ENCODE peak calls at places on chromosomes 3 and 15, in seven cellular contexts. One of them, this sample, is unnamed.

GRCh38 chr3:63580151-63580550 is 72.3 kb upstream of the SNTN start:
- DNase-seq in K562: no peak
- DNase-seq in heart right ventricle: no peak
- DNase-seq in breast epithelium: no peak
- DNase-seq in cardiac muscle cell: no peak
- DNase-seq in Caco-2: no peak
- DNase-seq in right atrium auricular region: no peak
- DNase-seq in this sample: no peak

GRCh38 chr3:37725842-37726241 is 135.8 kb upstream of the CTDSPL start:
- DNase-seq in K562: no peak
- DNase-seq in heart right ventricle: no peak
- DNase-seq in breast epithelium: no peak
- DNase-seq in cardiac muscle cell: no peak
- DNase-seq in Caco-2: no peak
- DNase-seq in right atrium auricular region: no peak
- DNase-seq in this sample: no peak

GRCh38 chr3:40317061-40317676 is 7.7 kb downstream of the EIF1B start:
- DNase-seq in K562: peak; percentile 72
- DNase-seq in heart right ventricle: no peak
- DNase-seq in breast epithelium: no peak
- DNase-seq in cardiac muscle cell: peak; percentile 81
- DNase-seq in Caco-2: peak; percentile 40
- DNase-seq in right atrium auricular region: no peak
- DNase-seq in this sample: peak; percentile 55

GRCh38 chr15:32908135-32908801 is 190.5 kb downstream of the GREM1 start:
- DNase-seq in K562: no peak
- DNase-seq in heart right ventricle: no peak
- DNase-seq in breast epithelium: no peak
- DNase-seq in cardiac muscle cell: peak; percentile 81
- DNase-seq in Caco-2: no peak
- DNase-seq in right atrium auricular region: no peak
- DNase-seq in this sample: no peak

GRCh38 chr3:13782501-13782900 is 97.4 kb downstream of the WNT7A start:
- DNase-seq in K562: no peak
- DNase-seq in heart right ventricle: peak; percentile 24
- DNase-seq in breast epithelium: no peak
- DNase-seq in cardiac muscle cell: no peak
- DNase-seq in Caco-2: no peak
- DNase-seq in right atrium auricular region: no peak
- DNase-seq in this sample: no peak

GRCh38 chr3:99789322-99789721 is 28.3 kb upstream of the CMSS1 start:
- DNase-seq in K562: peak; percentile 8
- DNase-seq in heart right ventricle: no peak
- DNase-seq in breast epithelium: no peak
- DNase-seq in cardiac muscle cell: peak; percentile 86
- DNase-seq in Caco-2: no peak
- DNase-seq in right atrium auricular region: no peak
- DNase-seq in this sample: peak; percentile 18

GRCh38 chr3:108391917-108392585 is 95.7 kb downstream of the HHLA2 start:
- DNase-seq in K562: no peak
- DNase-seq in heart right ventricle: no peak
- DNase-seq in breast epithelium: no peak
- DNase-seq in cardiac muscle cell: peak; percentile 63
- DNase-seq in Caco-2: no peak
- DNase-seq in right atrium auricular region: no peak
- DNase-seq in this sample: no peak

GRCh38 chr3:17935217-17935616 is 192.8 kb upstream of the TBC1D5 start:
- DNase-seq in K562: no peak
- DNase-seq in heart right ventricle: no peak
- DNase-seq in breast epithelium: no peak
- DNase-seq in cardiac muscle cell: peak; percentile 11
- DNase-seq in Caco-2: no peak
- DNase-seq in right atrium auricular region: no peak
- DNase-seq in this sample: no peak

GRCh38 chr3:73115806-73116205 is 54.3 kb downstream of the EBLN2 start:
- DNase-seq in K562: no peak
- DNase-seq in heart right ventricle: no peak
- DNase-seq in breast epithelium: no peak
- DNase-seq in cardiac muscle cell: no peak
- DNase-seq in Caco-2: no peak
- DNase-seq in right atrium auricular region: no peak
- DNase-seq in this sample: no peak

GRCh38 chr15:54082836-54083492 is 104.7 kb downstream of the UNC13C start:
- DNase-seq in K562: peak; percentile 15
- DNase-seq in heart right ventricle: no peak
- DNase-seq in breast epithelium: no peak
- DNase-seq in cardiac muscle cell: peak; percentile 1
- DNase-seq in Caco-2: no peak
- DNase-seq in right atrium auricular region: no peak
- DNase-seq in this sample: peak; percentile 35

GRCh38 chr15:63874616-63875015 is 40.9 kb upstream of the HERC1 start:
- DNase-seq in K562: no peak
- DNase-seq in heart right ventricle: no peak
- DNase-seq in breast epithelium: no peak
- DNase-seq in cardiac muscle cell: no peak
- DNase-seq in Caco-2: no peak
- DNase-seq in right atrium auricular region: no peak
- DNase-seq in this sample: no peak

GRCh38 chr3:131591394-131591990 is 88.7 kb upstream of the MRPL3 start:
- DNase-seq in K562: no peak
- DNase-seq in heart right ventricle: peak; percentile 6
- DNase-seq in breast epithelium: no peak
- DNase-seq in cardiac muscle cell: peak; percentile 61
- DNase-seq in Caco-2: no peak
- DNase-seq in right atrium auricular region: no peak
- DNase-seq in this sample: no peak

GRCh38 chr3:179956416-179956830 is 80.3 kb downstream of the PEX5L start:
- DNase-seq in K562: no peak
- DNase-seq in heart right ventricle: no peak
- DNase-seq in breast epithelium: no peak
- DNase-seq in cardiac muscle cell: no peak
- DNase-seq in Caco-2: no peak
- DNase-seq in right atrium auricular region: no peak
- DNase-seq in this sample: peak; percentile 89

GRCh38 chr3:14725564-14726420 is 50.9 kb downstream of the C3orf20 start:
- DNase-seq in K562: no peak
- DNase-seq in heart right ventricle: peak; percentile 53
- DNase-seq in breast epithelium: no peak
- DNase-seq in cardiac muscle cell: peak; percentile 97
- DNase-seq in Caco-2: no peak
- DNase-seq in right atrium auricular region: no peak
- DNase-seq in this sample: no peak

GRCh38 chr15:99121691-99122410 is 17.0 kb downstream of the SYNM start:
- DNase-seq in K562: no peak
- DNase-seq in heart right ventricle: no peak
- DNase-seq in breast epithelium: no peak
- DNase-seq in cardiac muscle cell: no peak
- DNase-seq in Caco-2: no peak
- DNase-seq in right atrium auricular region: no peak
- DNase-seq in this sample: no peak

DNA sequence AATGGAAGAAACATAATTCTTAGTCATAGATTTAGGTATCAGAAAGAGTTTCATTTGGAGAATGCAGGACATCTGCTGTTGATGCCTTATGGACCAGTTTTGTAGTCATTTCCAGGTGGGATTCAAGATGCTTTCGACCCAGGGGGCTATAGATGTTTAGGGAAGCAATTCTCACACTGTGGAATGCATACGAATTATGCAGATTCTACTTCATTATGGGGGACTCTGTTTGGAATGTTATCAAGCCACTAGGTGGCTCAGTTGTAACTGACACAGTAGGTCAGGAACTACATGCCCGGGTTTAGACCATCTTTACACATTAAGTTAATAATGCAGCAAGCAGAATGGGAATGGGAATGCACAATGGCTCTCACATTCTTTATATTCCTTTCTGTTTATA is 1359.8 kb downstream of the ZPLD1 start:
- DNase-seq in K562: no peak
- DNase-seq in heart right ventricle: no peak
- DNase-seq in breast epithelium: no peak
- DNase-seq in cardiac muscle cell: no peak
- DNase-seq in Caco-2: no peak
- DNase-seq in right atrium auricular region: no peak
- DNase-seq in this sample: no peak
- TF ChIP-seq CTCF in K562: no peak
- TF ChIP-seq CTCF in heart right ventricle: no peak
- TF ChIP-seq CTCF in breast epithelium: no peak
- TF ChIP-seq CTCF in cardiac muscle cell: no peak
- TF ChIP-seq CTCF in Caco-2: peak; percentile 15
- TF ChIP-seq CTCF in right atrium auricular region: no peak
- TF ChIP-seq CTCF in this sample: peak; percentile 15

GRCh38 chr3:169534439-169534838 is 129.1 kb downstream of the MECOM start:
- DNase-seq in K562: no peak
- DNase-seq in heart right ventricle: no peak
- DNase-seq in breast epithelium: no peak
- DNase-seq in cardiac muscle cell: no peak
- DNase-seq in Caco-2: no peak
- DNase-seq in right atrium auricular region: no peak
- DNase-seq in this sample: no peak
- H3K4me1 ChIP-seq in K562: no peaks in the 10 kb centered on the region
- H3K4me1 ChIP-seq in heart right ventricle: peaks cover 2% of the 10 kb centered on the region
- H3K4me1 ChIP-seq in breast epithelium: no peaks in the 10 kb centered on the region
- H3K4me1 ChIP-seq in cardiac muscle cell: no peaks in the 10 kb centered on the region
- H3K4me1 ChIP-seq in Caco-2: no peaks in the 10 kb centered on the region
- H3K4me1 ChIP-seq in right atrium auricular region: no peaks in the 10 kb centered on the region
- H3K4me1 ChIP-seq in this sample: no peaks in the 10 kb centered on the region

GRCh38 chr3:50154476-50154839 is 666 bp upstream of the SEMA3F start:
- DNase-seq in K562: peak; percentile 31
- DNase-seq in heart right ventricle: no peak
- DNase-seq in breast epithelium: no peak
- DNase-seq in cardiac muscle cell: no peak
- DNase-seq in Caco-2: no peak
- DNase-seq in right atrium auricular region: no peak
- DNase-seq in this sample: no peak
- TF ChIP-seq CTCF in K562: no peak
- TF ChIP-seq CTCF in heart right ventricle: peak; percentile 46
- TF ChIP-seq CTCF in breast epithelium: no peak
- TF ChIP-seq CTCF in cardiac muscle cell: peak; percentile 31
- TF ChIP-seq CTCF in Caco-2: peak; percentile 16
- TF ChIP-seq CTCF in right atrium auricular region: peak; percentile 53
- TF ChIP-seq CTCF in this sample: no peak

GRCh38 chr3:188396251-188396650 is 242.3 kb downstream of the LPP start:
- DNase-seq in K562: no peak
- DNase-seq in heart right ventricle: no peak
- DNase-seq in breast epithelium: no peak
- DNase-seq in cardiac muscle cell: no peak
- DNase-seq in Caco-2: no peak
- DNase-seq in right atrium auricular region: no peak
- DNase-seq in this sample: no peak

GRCh38 chr3:188400494-188401243 is 246.7 kb downstream of the LPP start:
- DNase-seq in K562: no peak
- DNase-seq in heart right ventricle: no peak
- DNase-seq in breast epithelium: no peak
- DNase-seq in cardiac muscle cell: no peak
- DNase-seq in Caco-2: no peak
- DNase-seq in right atrium auricular region: no peak
- DNase-seq in this sample: peak; percentile 16

GRCh38 chr3:188401244-188401604 is 247.3 kb downstream of the LPP start:
- DNase-seq in K562: no peak
- DNase-seq in heart right ventricle: no peak
- DNase-seq in breast epithelium: no peak
- DNase-seq in cardiac muscle cell: no peak
- DNase-seq in Caco-2: no peak
- DNase-seq in right atrium auricular region: no peak
- DNase-seq in this sample: no peak

GRCh38 chr3:188396900-188397299 is 242.9 kb downstream of the LPP start:
- DNase-seq in K562: no peak
- DNase-seq in heart right ventricle: no peak
- DNase-seq in breast epithelium: no peak
- DNase-seq in cardiac muscle cell: no peak
- DNase-seq in Caco-2: no peak
- DNase-seq in right atrium auricular region: no peak
- DNase-seq in this sample: no peak

GRCh38 chr3:188397766-188398705 is 244.1 kb downstream of the LPP start:
- DNase-seq in K562: no peak
- DNase-seq in heart right ventricle: peak; percentile 28
- DNase-seq in breast epithelium: no peak
- DNase-seq in cardiac muscle cell: no peak
- DNase-seq in Caco-2: no peak
- DNase-seq in right atrium auricular region: no peak
- DNase-seq in this sample: no peak
- H3K4me1 ChIP-seq in K562: no peaks in the 10 kb centered on the region
- H3K4me1 ChIP-seq in heart right ventricle: peaks cover 62% of the 10 kb centered on the region
- H3K4me1 ChIP-seq in breast epithelium: no peaks in the 10 kb centered on the region
- H3K4me1 ChIP-seq in cardiac muscle cell: peaks cover 31% of the 10 kb centered on the region
- H3K4me1 ChIP-seq in Caco-2: peaks cover 20% of the 10 kb centered on the region
- H3K4me1 ChIP-seq in right atrium auricular region: no peaks in the 10 kb centered on the region
- H3K4me1 ChIP-seq in this sample: peaks cover 9% of the 10 kb centered on the region

DNA sequence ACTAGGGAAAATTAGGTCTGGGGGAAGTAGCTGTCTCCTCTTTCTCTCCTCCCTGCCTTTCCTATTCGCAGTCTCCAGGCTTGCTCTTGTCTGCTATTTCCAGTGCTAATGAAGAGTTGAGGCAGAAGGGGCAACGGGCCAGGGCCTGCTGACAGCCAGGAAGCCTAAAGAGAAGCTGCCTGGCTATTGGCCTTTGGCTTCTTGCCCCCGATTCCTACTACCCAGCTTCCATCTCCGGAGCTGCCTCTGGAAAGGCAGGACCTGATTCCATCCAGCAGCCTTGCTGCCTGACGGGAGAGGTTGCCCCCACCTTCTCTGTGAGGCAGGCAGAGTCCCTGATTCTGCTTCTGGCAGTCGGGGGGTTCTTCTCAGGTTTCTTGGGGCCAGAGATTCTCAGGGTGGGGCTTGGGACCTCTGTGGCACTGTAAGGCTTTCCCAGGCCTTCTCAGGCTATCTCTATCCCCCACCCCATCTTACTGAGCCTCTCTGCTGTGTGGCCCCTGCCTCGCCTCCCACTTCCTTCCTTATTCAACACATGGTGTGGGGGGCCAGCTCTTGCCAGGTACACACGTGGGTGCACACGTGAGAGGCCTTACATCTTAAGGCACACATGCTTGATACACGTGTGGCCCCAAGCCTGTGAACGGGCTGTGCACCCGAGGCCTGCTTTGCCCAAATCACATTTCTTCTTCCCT is 18.2 kb upstream of the JMJD7 start:
- DNase-seq in K562: no peak
- DNase-seq in heart right ventricle: no peak
- DNase-seq in breast epithelium: no peak
- DNase-seq in cardiac muscle cell: no peak
- DNase-seq in Caco-2: no peak
- DNase-seq in right atrium auricular region: no peak
- DNase-seq in this sample: no peak
- TF ChIP-seq CTCF in K562: no peak
- TF ChIP-seq CTCF in heart right ventricle: no peak
- TF ChIP-seq CTCF in breast epithelium: no peak
- TF ChIP-seq CTCF in cardiac muscle cell: no peak
- TF ChIP-seq CTCF in Caco-2: no peak
- TF ChIP-seq CTCF in right atrium auricular region: no peak
- TF ChIP-seq CTCF in this sample: no peak

DNA sequence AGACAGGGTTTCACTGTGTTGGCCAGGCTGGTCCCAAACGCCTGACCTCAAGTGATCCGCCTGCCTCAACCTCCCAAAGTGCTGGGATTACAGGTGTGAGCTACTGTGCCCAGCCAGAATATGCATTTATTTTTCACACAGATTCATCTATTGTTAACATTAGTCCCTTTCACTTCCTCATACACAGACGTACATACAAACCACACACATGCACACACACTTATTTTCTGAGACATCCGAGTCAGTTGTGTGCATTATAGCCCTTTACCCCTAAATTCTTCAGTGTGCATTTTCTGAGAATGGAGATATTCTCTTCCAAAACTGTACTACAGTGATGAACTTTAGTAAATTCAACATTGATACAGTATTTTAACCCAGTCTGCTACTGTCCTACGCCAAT is 15.0 kb upstream of the MEX3B start:
- DNase-seq in K562: no peak
- DNase-seq in heart right ventricle: no peak
- DNase-seq in breast epithelium: no peak
- DNase-seq in cardiac muscle cell: no peak
- DNase-seq in Caco-2: no peak
- DNase-seq in right atrium auricular region: no peak
- DNase-seq in this sample: no peak
- H3K4me1 ChIP-seq in K562: peaks cover 6% of the 10 kb centered on the region
- H3K4me1 ChIP-seq in heart right ventricle: no peaks in the 10 kb centered on the region
- H3K4me1 ChIP-seq in breast epithelium: no peaks in the 10 kb centered on the region
- H3K4me1 ChIP-seq in cardiac muscle cell: no peaks in the 10 kb centered on the region
- H3K4me1 ChIP-seq in Caco-2: no peaks in the 10 kb centered on the region
- H3K4me1 ChIP-seq in right atrium auricular region: no peaks in the 10 kb centered on the region
- H3K4me1 ChIP-seq in this sample: no peaks in the 10 kb centered on the region

This sample was measured in DND-41.